ENCODE peak calls at places on chromosomes 1 and 21, in ten cellular contexts. J is testis, M is breast epithelium, U is epithelial cell of esophagus, X is AG04450, V is endothelial cell of umbilical vein, K is astrocyte of the spinal cord, H is hepatocyte, O is fibroblast of the aortic adventitia, N is foreskin fibroblast. G is an unnamed sample.

GRCh38 chr1:227885648-227886502 is 61.9 kb downstream of the WNT9A start:
- DNase-seq in J (peak), M (peak), U (peak), X (no peak), V (no peak), K (peak), H (peak), O (peak), N (peak), G (peak)

GRCh38 chr1:116474921-116475849 is 95.6 kb downstream of the CD58 start:
- DNase-seq in J (peak), M (no peak), U (no peak), X (no peak), V (no peak), K (no peak), H (peak), O (no peak), N (no peak), G (no peak)

GRCh38 chr1:27478098-27478497 is 11.9 kb downstream of the WASF2 start:
- DNase-seq in J (no peak), M (no peak), U (no peak), X (no peak), V (no peak), K (no peak), H (no peak), O (no peak), N (no peak), G (no peak)

GRCh38 chr1:60132985-60133673 is 59.6 kb upstream of the C1orf87 start:
- DNase-seq in J (no peak), M (no peak), U (peak), X (peak), V (peak), K (peak), H (peak), O (peak), N (peak), G (peak)

GRCh38 chr1:175597969-175598765 is 145.2 kb downstream of the TNR start:
- DNase-seq in J (no peak), M (no peak), U (peak), X (no peak), V (peak), K (peak), H (no peak), O (no peak), N (peak), G (no peak)

GRCh38 chr1:164560076-164560475 is 1.1 kb downstream of the PBX1 start:
- DNase-seq in J (no peak), M (no peak), U (no peak), X (no peak), V (peak), K (peak), H (no peak), O (peak), N (no peak), G (peak)

GRCh38 chr1:203488539-203488938 is 5.4 kb upstream of the OPTC start:
- DNase-seq in J (no peak), M (no peak), U (no peak), X (no peak), V (no peak), K (no peak), H (no peak), O (no peak), N (no peak), G (no peak)

GRCh38 chr1:247332901-247333361 is 1.3 kb upstream of the ZNF496 start:
- DNase-seq in J (peak), M (peak), U (peak), X (no peak), V (peak), K (no peak), H (peak), O (peak), N (peak), G (peak)

GRCh38 chr1:40873863-40874472 is 11.8 kb upstream of the CITED4 start:
- DNase-seq in J (no peak), M (no peak), U (no peak), X (no peak), V (no peak), K (no peak), H (no peak), O (no peak), N (no peak), G (no peak)

GRCh38 chr1:10213186-10213585 is 2.8 kb downstream of the KIF1B start:
- DNase-seq in J (peak), M (no peak), U (no peak), X (no peak), V (peak), K (no peak), H (no peak), O (no peak), N (no peak), G (no peak)

GRCh38 chr1:4093856-4094565 is 193.9 kb upstream of the C1orf174 start:
- DNase-seq in J (no peak), M (no peak), U (no peak), X (no peak), V (no peak), K (no peak), H (no peak), O (no peak), N (no peak), G (no peak)

GRCh38 chr1:20728371-20729154 is 3.9 kb downstream of the SH2D5 start:
- DNase-seq in J (peak), M (no peak), U (no peak), X (no peak), V (no peak), K (no peak), H (no peak), O (no peak), N (no peak), G (no peak)

GRCh38 chr1:12201343-12202189 is 28.3 kb upstream of the VPS13D start:
- DNase-seq in J (no peak), M (no peak), U (no peak), X (no peak), V (no peak), K (no peak), H (no peak), O (no peak), N (no peak), G (no peak)

GRCh38 chr21:38849776-38850175 is 44.0 kb downstream of the ETS2 start:
- DNase-seq in J (no peak), M (no peak), U (no peak), X (no peak), V (peak), K (no peak), H (no peak), O (no peak), N (no peak), G (no peak)

GRCh38 chr1:92291372-92291999 is 7.3 kb downstream of the GLMN start:
- DNase-seq in J (no peak), M (no peak), U (peak), X (peak), V (peak), K (peak), H (peak), O (peak), N (peak), G (peak)

GRCh38 chr1:27563407-27564263 is 40.3 kb downstream of the AHDC1 start:
- DNase-seq in J (peak), M (no peak), U (no peak), X (no peak), V (no peak), K (peak), H (peak), O (peak), N (peak), G (peak)

GRCh38 chr1:211378844-211379243 is 52.2 kb downstream of the TRAF5 start:
- DNase-seq in J (no peak), M (no peak), U (peak), X (no peak), V (no peak), K (peak), H (no peak), O (peak), N (peak), G (peak)

GRCh38 chr1:153735090-153735420 is 7.2 kb downstream of the INTS3 start:
- DNase-seq in J (no peak), M (no peak), U (no peak), X (no peak), V (no peak), K (no peak), H (no peak), O (no peak), N (no peak), G (no peak)

GRCh38 chr1:25649505-25650218 is 33.1 kb downstream of the MAN1C1 start:
- DNase-seq in J (peak), M (peak), U (no peak), X (no peak), V (no peak), K (no peak), H (no peak), O (no peak), N (no peak), G (no peak)

GRCh38 chr1:64875101-64875500 is 91.2 kb downstream of the JAK1 start:
- DNase-seq in J (no peak), M (no peak), U (no peak), X (no peak), V (no peak), K (no peak), H (no peak), O (no peak), N (no peak), G (no peak)

GRCh38 chr1:65114312-65114711 is 33.7 kb upstream of the AK4 start:
- DNase-seq in J (peak), M (no peak), U (no peak), X (no peak), V (peak), K (peak), H (peak), O (no peak), N (no peak), G (no peak)

GRCh38 chr1:230160957-230161771 is 94.1 kb downstream of the GALNT2 start:
- DNase-seq in J (peak), M (no peak), U (peak), X (no peak), V (peak), K (no peak), H (peak), O (no peak), N (peak), G (no peak)

GRCh38 chr1:4047666-4048065 is 147.6 kb upstream of the C1orf174 start:
- DNase-seq in J (no peak), M (no peak), U (no peak), X (no peak), V (no peak), K (no peak), H (no peak), O (no peak), N (no peak), G (no peak)

GRCh38 chr1:227437495-227438008 is 119.3 kb upstream of the CDC42BPA start:
- DNase-seq in J (no peak), M (no peak), U (peak), X (no peak), V (peak), K (peak), H (peak), O (peak), N (peak), G (peak)

GRCh38 chr1:40860706-40861226 is 1.4 kb downstream of the CITED4 start:
- DNase-seq in J (no peak), M (peak), U (no peak), X (no peak), V (no peak), K (no peak), H (no peak), O (no peak), N (no peak), G (no peak)

GRCh38 chr1:6110326-6110725 is 64.6 kb downstream of the KCNAB2 start:
- DNase-seq in J (no peak), M (no peak), U (no peak), X (no peak), V (no peak), K (no peak), H (no peak), O (no peak), N (no peak), G (no peak)
- H3K4me3 ChIP-seq in J (no peak), M (no peak), U (no peak), X (no peak), V (no peak), K (no peak), H (no peak), O (no peak), N (no peak), G (no peak)

GRCh38 chr1:234720709-234721436 is 110.9 kb upstream of the IRF2BP2 start:
- DNase-seq in J (no peak), M (no peak), U (no peak), X (no peak), V (no peak), K (no peak), H (no peak), O (peak), N (peak), G (no peak)

GRCh38 chr1:234721476-234722266 is 111.7 kb upstream of the IRF2BP2 start:
- DNase-seq in J (peak), M (peak), U (no peak), X (peak), V (peak), K (peak), H (peak), O (peak), N (peak), G (peak)

GRCh38 chr1:234722267-234722704 is 112.3 kb upstream of the IRF2BP2 start:
- DNase-seq in J (no peak), M (no peak), U (no peak), X (no peak), V (no peak), K (no peak), H (no peak), O (no peak), N (no peak), G (no peak)

GRCh38 chr1:234724517-234725176 is 114.7 kb upstream of the IRF2BP2 start:
- DNase-seq in J (peak), M (no peak), U (no peak), X (no peak), V (peak), K (no peak), H (no peak), O (no peak), N (no peak), G (no peak)

DNA sequence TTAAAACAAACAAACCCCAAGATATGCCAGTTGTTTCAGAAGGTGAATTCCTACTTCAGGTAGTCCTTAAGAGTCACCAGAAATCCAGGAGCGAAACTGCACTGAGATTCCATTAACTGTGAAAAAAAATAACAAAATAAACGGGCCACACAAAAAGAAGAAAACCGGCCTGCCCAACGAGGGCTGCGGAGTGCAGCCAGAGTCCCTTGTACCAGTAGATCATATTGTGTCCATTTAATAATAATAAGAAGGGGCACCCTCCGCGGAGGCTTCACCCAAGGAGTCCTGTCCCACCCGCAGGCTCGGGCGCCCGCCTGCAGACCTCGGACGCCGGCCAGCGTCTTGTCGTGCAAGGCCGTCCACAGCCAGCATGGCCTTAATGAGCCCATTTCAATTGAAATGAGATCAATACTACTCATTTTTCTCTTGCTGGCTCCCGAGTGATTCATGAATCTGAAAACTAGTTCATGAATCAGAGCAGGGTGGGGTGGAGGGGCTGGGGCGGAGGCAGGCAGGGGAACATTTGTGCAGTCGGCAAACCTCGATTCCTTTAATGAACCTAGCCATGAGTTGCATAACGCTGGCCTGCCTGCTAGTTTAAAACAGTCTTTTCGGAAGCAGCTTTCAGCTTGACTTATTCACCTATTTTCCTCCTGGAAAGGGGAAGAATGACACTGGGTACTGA is 113.1 kb upstream of the IRF2BP2 start:
- DNase-seq in J (peak), M (peak), U (peak), X (peak), V (peak), K (peak), H (peak), O (peak), N (peak), G (peak)
- H3K4me3 ChIP-seq in J (peak), M (peak), U (peak), X (peak), V (no peak), K (no peak), H (no peak), O (peak), N (peak), G (peak)

GRCh38 chr21:18417361-18417760 is 13.8 kb upstream of the TMPRSS15 start:
- DNase-seq in J (no peak), M (no peak), U (no peak), X (no peak), V (no peak), K (no peak), H (no peak), O (no peak), N (no peak), G (no peak)
- H3K4me3 ChIP-seq in J (no peak), M (no peak), U (no peak), X (no peak), V (no peak), K (no peak), H (no peak), O (no peak), N (no peak), G (no peak)

GRCh38 chr1:36595921-36596320 is 113.2 kb upstream of the CSF3R start:
- DNase-seq in J (no peak), M (no peak), U (no peak), X (no peak), V (no peak), K (no peak), H (no peak), O (no peak), N (no peak), G (no peak)

GRCh38 chr1:36586146-36586545 is 103.4 kb upstream of the CSF3R start:
- DNase-seq in J (no peak), M (no peak), U (no peak), X (no peak), V (no peak), K (no peak), H (no peak), O (no peak), N (no peak), G (no peak)

GRCh38 chr1:36589006-36589405 is 106.3 kb upstream of the CSF3R start:
- DNase-seq in J (no peak), M (no peak), U (no peak), X (no peak), V (no peak), K (no peak), H (no peak), O (no peak), N (no peak), G (no peak)

GRCh38 chr1:36594041-36594440 is 111.3 kb upstream of the CSF3R start:
- DNase-seq in J (no peak), M (no peak), U (no peak), X (no peak), V (no peak), K (no peak), H (no peak), O (no peak), N (no peak), G (no peak)

GRCh38 chr1:36591278-36591677 is 108.6 kb upstream of the CSF3R start:
- DNase-seq in J (peak), M (no peak), U (no peak), X (no peak), V (no peak), K (no peak), H (no peak), O (no peak), N (no peak), G (no peak)
- H3K4me3 ChIP-seq in J (no peak), M (no peak), U (no peak), X (no peak), V (no peak), K (no peak), H (no peak), O (no peak), N (no peak), G (no peak)

DNA sequence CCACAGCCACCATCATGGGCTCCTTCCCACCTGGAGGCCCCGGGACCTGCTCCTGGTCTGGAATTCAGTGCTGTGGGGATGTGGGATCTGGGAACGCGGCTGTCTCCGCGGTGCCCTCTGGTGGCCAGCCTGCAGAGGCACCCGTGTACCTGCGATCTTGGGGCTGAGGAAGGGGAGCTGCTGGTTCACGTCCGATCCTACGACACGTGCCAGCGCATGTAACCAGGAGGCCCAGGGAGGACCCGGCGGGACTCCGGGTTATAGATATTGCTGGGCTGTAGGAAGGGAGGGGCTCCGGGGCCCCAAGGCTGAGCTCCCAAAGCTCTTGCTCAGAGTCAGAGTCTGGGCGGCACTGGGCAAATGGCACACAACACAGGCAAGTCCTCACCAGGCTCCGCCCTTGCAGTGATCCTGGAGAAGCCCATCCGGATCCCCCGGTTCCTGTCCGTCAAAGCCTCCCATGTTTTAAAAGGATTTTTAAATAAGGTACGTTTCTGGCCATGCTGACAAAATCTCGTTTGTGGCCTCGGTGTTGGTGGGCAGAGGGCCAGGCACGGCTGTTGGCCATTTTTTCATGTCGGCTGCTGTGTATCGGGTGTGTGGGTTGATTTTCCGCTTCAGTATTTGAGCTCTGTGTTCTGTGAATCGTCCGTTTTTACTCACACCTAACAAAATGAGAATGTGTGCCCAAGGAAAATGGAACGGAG is 20.1 kb downstream of the FAAP20 start:
- DNase-seq in J (peak), M (no peak), U (peak), X (no peak), V (peak), K (peak), H (peak), O (peak), N (peak), G (peak)
- H3K4me3 ChIP-seq in J (peak), M (peak), U (no peak), X (peak), V (no peak), K (peak), H (no peak), O (peak), N (peak), G (peak)

GRCh38 chr1:73033637-73034036 is 751.3 kb upstream of the NEGR1 start:
- DNase-seq in J (no peak), M (no peak), U (peak), X (no peak), V (no peak), K (no peak), H (no peak), O (no peak), N (no peak), G (no peak)
- H3K4me3 ChIP-seq in J (no peak), M (no peak), U (no peak), X (no peak), V (no peak), K (no peak), H (no peak), O (no peak), N (no peak), G (no peak)

GRCh38 chr1:85578321-85579295 is 2.0 kb upstream of the CCN1 start:
- DNase-seq in J (no peak), M (peak), U (no peak), X (peak), V (peak), K (peak), H (peak), O (peak), N (peak), G (peak)

GRCh38 chr1:85581138-85581801 is 709 bp downstream of the CCN1 start:
- DNase-seq in J (peak), M (peak), U (peak), X (peak), V (peak), K (peak), H (peak), O (peak), N (peak), G (peak)

GRCh38 chr1:85579619-85580018 is 942 bp upstream of the CCN1 start:
- DNase-seq in J (no peak), M (peak), U (no peak), X (peak), V (peak), K (peak), H (no peak), O (peak), N (peak), G (peak)

GRCh38 chr1:85581802-85582686 is 1.5 kb downstream of the CCN1 start:
- DNase-seq in J (no peak), M (peak), U (peak), X (peak), V (peak), K (peak), H (peak), O (peak), N (peak), G (peak)

GRCh38 chr1:85580046-85580411 is 532 bp upstream of the CCN1 start:
- DNase-seq in J (peak), M (peak), U (peak), X (peak), V (no peak), K (peak), H (peak), O (peak), N (peak), G (peak)
- H3K4me3 ChIP-seq in J (peak), M (peak), U (peak), X (peak), V (peak), K (peak), H (peak), O (peak), N (peak), G (peak)

G was measured in fibroblast of lung.